ENCODE peak calls at places on chromosome 19, in nine cellular contexts. E, L, A, Q, K, S, X, C and T are unnamed samples.

GRCh38 chr19:57559008-57559403 is 657 bp downstream of the ZNF550 start:
- DNase-seq in C (peak; percentile 17), A (no peak), S (peak; percentile 52), L (peak; percentile 10), X (peak; percentile 14), E (no peak), Q (peak; percentile 23), K (no peak), T (no peak)

GRCh38 chr19:38869160-38869835 is 8.8 kb downstream of the RINL start:
- DNase-seq in A (no peak), L (no peak), C (no peak), Q (no peak), X (peak; percentile 65), S (peak; percentile 52), E (no peak), K (no peak), T (no peak)

GRCh38 chr19:54426291-54426918 is 11.1 kb downstream of the TTYH1 start:
- DNase-seq in Q (no peak), E (no peak), L (no peak), A (no peak), K (no peak), X (no peak), S (no peak), C (no peak), T (no peak)

GRCh38 chr19:2014731-2015610 is 543 bp downstream of the BTBD2 start:
- DNase-seq in K (no peak), A (no peak), E (no peak), X (peak; percentile 64), Q (peak; percentile 67), L (no peak), C (no peak), S (peak; percentile 44), T (no peak)

GRCh38 chr19:10766681-10767201 is 48.9 kb downstream of the DNM2 start:
- DNase-seq in E (no peak), C (peak; percentile 60), S (no peak), Q (no peak), X (no peak), A (no peak), L (peak; percentile 34), K (no peak), T (no peak)

GRCh38 chr19:38644719-38645118 is 2.7 kb upstream of the ACTN4 start:
- DNase-seq in S (no peak), K (no peak), X (no peak), A (no peak), C (no peak), Q (no peak), L (no peak), E (no peak), T (no peak)

GRCh38 chr19:11505032-11505503 is 571 bp downstream of the ZNF653 start:
- DNase-seq in E (peak; percentile 91), K (peak; percentile 98), Q (peak; percentile 98), A (peak; percentile 60), S (peak; percentile 94), X (peak; percentile 97), L (peak; percentile 94), C (peak; percentile 94), T (peak; percentile 95)

GRCh38 chr19:7831452-7831851 is 1.4 kb downstream of the EVI5L start:
- DNase-seq in L (peak; percentile 46), E (no peak), C (peak; percentile 44), S (peak; percentile 46), Q (peak; percentile 57), X (peak; percentile 47), A (no peak), K (no peak), T (no peak)

GRCh38 chr19:35556846-35557538 is 6.5 kb downstream of the ATP4A start:
- DNase-seq in X (no peak), S (no peak), Q (no peak), E (no peak), K (no peak), L (no peak), A (no peak), C (no peak), T (no peak)

GRCh38 chr19:35554076-35554475 is 8.7 kb downstream of the TMEM147 start:
- DNase-seq in Q (no peak), E (no peak), X (no peak), S (no peak), C (no peak), A (no peak), L (no peak), K (no peak), T (no peak)

GRCh38 chr19:35556025-35556590 is 7.3 kb downstream of the ATP4A start:
- DNase-seq in S (no peak), Q (no peak), L (no peak), X (no peak), C (no peak), K (no peak), E (no peak), A (no peak), T (no peak)

GRCh38 chr19:35553385-35554000 is 8.1 kb downstream of the TMEM147 start:
- DNase-seq in K (no peak), C (no peak), Q (no peak), E (no peak), L (no peak), X (no peak), A (no peak), S (no peak), T (no peak)

GRCh38 chr19:35555301-35556005 is 8.0 kb downstream of the ATP4A start:
- DNase-seq in S (peak; percentile 38), X (peak; percentile 51), C (peak; percentile 36), Q (peak; percentile 53), A (no peak), K (no peak), L (peak; percentile 30), E (no peak), T (no peak)
- TF ChIP-seq CTCF in S (no peak), X (peak; percentile 66), C (peak; percentile 30), Q (peak; percentile 44), A (peak; percentile 41), K (no peak), L (peak; percentile 45), E (no peak), T (peak; percentile 60)

GRCh38 chr19:35958660-35959039 is 22.5 kb downstream of the LRFN3 start:
- DNase-seq in A (no peak), Q (no peak), E (no peak), S (no peak), L (no peak), C (no peak), X (no peak), K (no peak), T (no peak)

GRCh38 chr19:35960432-35960972 is 24.3 kb downstream of the LRFN3 start:
- DNase-seq in X (no peak), Q (no peak), C (no peak), L (no peak), A (no peak), E (no peak), S (no peak), K (no peak), T (no peak)

GRCh38 chr19:35955881-35956634 is 19.9 kb downstream of the LRFN3 start:
- DNase-seq in Q (no peak), E (no peak), A (no peak), C (no peak), S (no peak), L (no peak), X (no peak), K (no peak), T (no peak)

GRCh38 chr19:35959968-35960320 is 23.8 kb downstream of the LRFN3 start:
- DNase-seq in Q (no peak), K (no peak), C (no peak), L (no peak), E (no peak), S (no peak), X (no peak), A (no peak), T (no peak)

DNA sequence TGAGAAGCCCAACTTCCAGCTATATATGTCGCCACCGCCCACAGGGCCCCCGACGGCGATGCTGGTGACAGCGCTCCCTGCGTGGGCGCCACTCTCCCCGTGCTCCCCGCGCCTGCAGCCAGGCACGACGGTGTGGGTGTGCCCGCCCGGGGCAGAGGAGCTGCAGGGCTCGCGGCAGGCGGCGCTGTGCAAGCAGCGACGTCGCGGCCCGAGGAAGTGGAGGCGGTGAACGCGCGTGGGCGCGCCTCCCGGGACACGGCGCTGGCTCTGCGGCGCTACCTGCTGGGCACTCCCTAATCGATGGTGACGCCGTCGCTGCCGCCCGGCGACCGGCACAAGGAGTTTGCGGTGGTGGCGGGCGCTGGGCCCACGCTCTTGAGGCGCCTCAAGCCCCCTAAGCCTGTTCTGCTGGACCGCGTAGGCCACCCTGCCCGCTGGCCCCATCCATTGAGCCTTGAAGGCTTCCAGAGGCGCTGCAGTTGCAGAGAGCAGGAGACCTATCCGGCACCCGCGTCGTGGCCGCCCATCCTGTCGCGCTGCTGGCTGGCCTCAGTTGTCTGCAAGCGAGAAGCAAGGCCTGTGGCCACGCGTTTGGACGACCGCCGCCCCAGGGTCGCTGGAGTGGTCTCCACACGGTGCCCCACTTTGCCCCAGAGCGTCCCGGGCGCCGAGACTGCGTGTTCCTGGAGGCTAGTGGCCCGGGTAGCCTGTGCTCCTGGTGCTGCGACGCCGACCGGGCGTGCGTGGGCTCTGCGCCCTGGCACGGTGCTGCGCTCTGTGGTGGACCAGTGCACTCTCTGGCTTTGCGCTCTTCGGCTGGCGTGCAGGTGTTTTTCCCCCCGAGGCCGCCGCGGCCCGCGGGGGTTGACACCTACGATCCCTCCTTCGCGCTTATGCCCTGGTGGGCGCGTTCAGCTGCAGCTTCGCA is 23.1 kb downstream of the LRFN3 start:
- DNase-seq in X (no peak), K (no peak), C (no peak), S (no peak), Q (peak; percentile 49), A (no peak), L (no peak), E (no peak), T (no peak)
- TF ChIP-seq CTCF in X (no peak), K (no peak), C (no peak), S (no peak), Q (no peak), A (peak; percentile 34), L (no peak), E (no peak), T (peak; percentile 35)

DNA sequence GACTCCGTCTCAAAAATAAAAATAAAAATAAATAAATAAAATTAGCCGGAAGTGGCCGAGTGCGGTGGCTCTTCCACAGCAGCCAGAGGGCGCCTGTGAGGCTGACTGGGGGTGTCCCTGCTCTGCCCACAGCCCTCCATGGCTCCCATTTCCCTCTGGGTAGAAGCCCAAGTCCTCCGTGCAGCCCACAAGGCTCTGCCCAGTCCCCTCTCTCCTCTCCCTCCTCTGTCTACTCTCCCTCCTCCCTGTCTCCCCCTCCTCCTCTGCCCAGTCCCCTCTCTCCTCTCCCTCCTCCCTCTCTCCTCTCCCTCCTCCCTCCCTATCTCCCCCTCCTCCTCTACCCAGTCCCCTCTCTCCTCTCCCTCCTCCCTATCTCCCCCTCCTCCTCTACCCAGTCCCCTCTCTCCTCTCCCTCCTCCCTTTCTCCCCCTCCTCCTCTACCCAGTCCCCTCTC is 20.4 kb downstream of the MISP start:
- DNase-seq in A (no peak), Q (peak; percentile 47), C (peak; percentile 68), L (peak; percentile 60), X (peak; percentile 45), E (no peak), S (peak; percentile 71), K (no peak), T (no peak)
- TF ChIP-seq CTCF in A (peak; percentile 52), Q (peak; percentile 42), C (peak; percentile 61), L (peak; percentile 65), X (peak; percentile 61), E (no peak), S (peak; percentile 51), K (no peak), T (peak; percentile 73)

GRCh38 chr19:18919895-18920204 is 335 bp downstream of the DDX49 start:
- DNase-seq in E (no peak), L (peak; percentile 8), X (no peak), C (no peak), K (no peak), A (no peak), S (no peak), Q (no peak), T (no peak)

GRCh38 chr19:18922228-18922985 is 2.9 kb downstream of the DDX49 start:
- DNase-seq in L (no peak), A (no peak), X (no peak), C (no peak), Q (no peak), K (no peak), S (no peak), E (no peak), T (no peak)

GRCh38 chr19:18920400-18920799 is 885 bp downstream of the DDX49 start:
- DNase-seq in L (no peak), X (no peak), S (no peak), E (no peak), C (no peak), A (no peak), Q (no peak), K (no peak), T (no peak)

GRCh38 chr19:18921593-18921992 is 2.1 kb downstream of the DDX49 start:
- DNase-seq in K (no peak), E (no peak), S (no peak), A (no peak), X (no peak), C (no peak), Q (no peak), L (no peak), T (no peak)

GRCh38 chr19:18919086-18919894 is at the start of the genes COPE and DDX49:
- DNase-seq in Q (peak; percentile 94), K (peak; percentile 99), A (peak; percentile 99), E (peak; percentile 96), C (peak; percentile 100), S (peak; percentile 100), X (peak; percentile 100), L (peak; percentile 100), T (peak; percentile 97)
- TF ChIP-seq CTCF in Q (no peak), K (no peak), A (no peak), E (no peak), C (no peak), S (no peak), X (no peak), L (no peak), T (no peak)